ENCODE peak calls at places on chromosomes 6 and 20, in seven cellular contexts. D is GM13976; C is iris pigment epithelial cell; V is left ventricle myocardium superior; P is activated CD4-positive, CD25-positive, alpha-beta regulatory T cell; Y is T-helper 1 cell; K is NCI-H345. W is an unnamed sample.

GRCh38 chr6:12474167-12475140 is 184.3 kb downstream of the EDN1 start:
- DNase-seq in D (no peak), C (no peak), V (no peak), P (no peak), Y (no peak), K (no peak), W (no peak)

GRCh38 chr6:110214338-110214737 is 34.1 kb downstream of the CDC40 start:
- DNase-seq in D (no peak), C (no peak), V (no peak), P (no peak), Y (no peak), K (no peak), W (no peak)

GRCh38 chr20:17935186-17935585 is 33.4 kb downstream of the SNX5 start:
- DNase-seq in D (no peak), C (no peak), V (no peak), P (no peak), Y (no peak), K (no peak), W (no peak)

GRCh38 chr20:38842017-38842416 is 36.5 kb downstream of the PPP1R16B start:
- DNase-seq in D (no peak), C (no peak), V (no peak), P (no peak), Y (peak), K (no peak), W (no peak)

GRCh38 chr6:149999636-150000035 is 25.7 kb downstream of the RAET1L start:
- DNase-seq in D (no peak), C (no peak), V (no peak), P (no peak), Y (no peak), K (no peak), W (no peak)

GRCh38 chr6:8432614-8433013 is 2.7 kb downstream of the SLC35B3 start:
- DNase-seq in D (no peak), C (peak), V (no peak), P (no peak), Y (no peak), K (no peak), W (no peak)

GRCh38 chr6:97205936-97206335 is 77.1 kb downstream of the MMS22L start:
- DNase-seq in D (no peak), C (no peak), V (no peak), P (no peak), Y (no peak), K (no peak), W (no peak)

GRCh38 chr20:38001173-38001875 is 31.9 kb downstream of the TTI1 start:
- DNase-seq in D (no peak), C (peak), V (no peak), P (no peak), Y (peak), K (no peak), W (no peak)

GRCh38 chr20:50865591-50865990 is 65.6 kb downstream of the ADNP start:
- DNase-seq in D (no peak), C (no peak), V (no peak), P (no peak), Y (no peak), K (no peak), W (no peak)

GRCh38 chr6:143680157-143680556 is 2.4 kb downstream of the PHACTR2 start:
- DNase-seq in D (no peak), C (no peak), V (no peak), P (no peak), Y (no peak), K (no peak), W (no peak)

GRCh38 chr6:25415701-25416100 is 136.5 kb downstream of the CARMIL1 start:
- DNase-seq in D (no peak), C (no peak), V (no peak), P (no peak), Y (no peak), K (no peak), W (no peak)

GRCh38 chr6:10099086-10099499 is 315.8 kb downstream of the TFAP2A start:
- DNase-seq in D (no peak), C (no peak), V (peak), P (no peak), Y (no peak), K (peak), W (no peak)

GRCh38 chr20:11853359-11853758 is 64.3 kb upstream of the BTBD3 start:
- DNase-seq in D (no peak), C (peak), V (no peak), P (no peak), Y (no peak), K (no peak), W (no peak)